ENCODE peak calls at places on chromosomes 5 and 9, in five cellular contexts. D is psoas muscle, E is Peyer's patch, W is ovary, U is endodermal cell. B is an unnamed sample.
A peak's percentile ranks its signal among the peaks of the same experiment; 100 is the strongest.

GRCh38 chr5:180201051-180201987 is 7.7 kb downstream of the RASGEF1C start:
- DNase-seq in W (no peak), U (peak; percentile 90), D (no peak), E (no peak), B (no peak)

GRCh38 chr5:132687995-132688394 is 14.2 kb downstream of the IL4 start:
- DNase-seq in E (no peak), U (no peak), D (no peak), W (no peak), B (no peak)

GRCh38 chr9:88198346-88198807 is 60.1 kb upstream of the SPATA31C2 start:
- DNase-seq in W (no peak), D (no peak), U (no peak), E (peak; percentile 61), B (peak; percentile 5)

GRCh38 chr5:36360311-36360710 is 58.6 kb upstream of the RANBP3L start:
- DNase-seq in E (no peak), W (no peak), D (no peak), U (no peak), B (no peak)

GRCh38 chr5:113255105-113255504 is 179.7 kb downstream of the TSSK1B start:
- DNase-seq in E (no peak), U (no peak), D (no peak), W (no peak), B (no peak)

GRCh38 chr9:77735515-77735914 is 87.4 kb upstream of the GNA14 start:
- DNase-seq in D (no peak), W (no peak), U (no peak), E (no peak), B (peak; percentile 75)

GRCh38 chr5:100430268-100430900 is 104.8 kb upstream of the FAM174A start:
- DNase-seq in D (peak; percentile 39), U (peak; percentile 88), W (no peak), E (peak; percentile 67), B (peak; percentile 41)

GRCh38 chr9:99365233-99365980 is 143.3 kb downstream of the SEC61B start:
- DNase-seq in U (no peak), E (no peak), D (no peak), W (no peak), B (peak; percentile 66)

GRCh38 chr5:73299017-73299630 is 126.1 kb downstream of the TMEM174 start:
- DNase-seq in U (peak; percentile 87), W (no peak), E (no peak), D (no peak), B (no peak)

GRCh38 chr9:76022317-76022716 is 131.8 kb downstream of the PCSK5 start:
- DNase-seq in W (no peak), U (no peak), E (no peak), D (no peak), B (no peak)

GRCh38 chr5:135326296-135327240 is 72.5 kb downstream of the MACROH2A1 start:
- DNase-seq in D (no peak), W (no peak), U (peak; percentile 59), E (no peak), B (no peak)

GRCh38 chr5:131171276-131171815 is 602 bp downstream of the LYRM7 start:
- DNase-seq in E (no peak), D (no peak), U (peak; percentile 50), W (no peak), B (no peak)

GRCh38 chr9:82170871-82171270 is 182.3 kb downstream of the SPATA31D1 start:
- DNase-seq in W (no peak), D (no peak), U (no peak), E (no peak), B (no peak)

GRCh38 chr5:88502179-88503064 is 233.8 kb upstream of the TMEM161B start:
- DNase-seq in W (no peak), U (no peak), D (no peak), E (no peak), B (peak; percentile 3)

GRCh38 chr5:147504001-147504400 is 5.9 kb downstream of the DPYSL3 start:
- DNase-seq in W (no peak), E (no peak), U (no peak), D (peak; percentile 40), B (peak; percentile 34)

GRCh38 chr9:22308177-22308576 is 138.4 kb upstream of the DMRTA1 start:
- DNase-seq in E (no peak), W (no peak), U (no peak), D (no peak), B (no peak)

GRCh38 chr9:93261281-93261680 is 77.3 kb downstream of the WNK2 start:
- DNase-seq in E (peak; percentile 30), W (no peak), D (peak; percentile 44), U (peak; percentile 59), B (no peak)

GRCh38 chr5:180910735-180911134 is 11.8 kb downstream of the BTNL8 start:
- DNase-seq in W (no peak), E (no peak), U (no peak), D (no peak), B (no peak)

GRCh38 chr5:156582193-156582598 is 255.2 kb downstream of the SGCD start:
- DNase-seq in E (no peak), D (no peak), W (no peak), U (no peak), B (no peak)

GRCh38 chr5:92841604-92842155 is 739.3 kb downstream of the NR2F1-AS1 start:
- DNase-seq in W (no peak), E (no peak), U (no peak), D (no peak), B (no peak)

GRCh38 chr5:3389471-3390026 is 206.1 kb upstream of the IRX1 start:
- DNase-seq in E (no peak), W (no peak), U (no peak), D (no peak), B (no peak)

GRCh38 chr5:172437445-172438303 is 16.7 kb downstream of the SH3PXD2B start:
- DNase-seq in U (no peak), E (peak; percentile 65), D (peak; percentile 79), W (peak; percentile 74), B (peak; percentile 93)

GRCh38 chr5:38515648-38516047 is 40.8 kb downstream of the LIFR start:
- DNase-seq in U (no peak), D (no peak), W (no peak), E (no peak), B (peak; percentile 11)

GRCh38 chr9:32625320-32625719 is 10.1 kb downstream of the TAF1L start:
- DNase-seq in U (no peak), D (no peak), W (no peak), E (no peak), B (no peak)

GRCh38 chr9:106590759-106591505 is 272.0 kb upstream of the ZNF462 start:
- DNase-seq in U (no peak), W (no peak), E (no peak), D (no peak), B (no peak)

GRCh38 chr5:1374680-1375055 is 29.8 kb upstream of the CLPTM1L start:
- DNase-seq in D (no peak), E (no peak), U (no peak), W (no peak), B (no peak)

GRCh38 chr9:124308606-124309310 is 51.0 kb downstream of the NEK6 start:
- DNase-seq in E (no peak), W (no peak), D (no peak), U (no peak), B (no peak)

GRCh38 chr5:675876-676698 is 17.1 kb downstream of the TPPP start:
- DNase-seq in W (peak; percentile 18), D (peak; percentile 15), E (peak; percentile 41), U (peak; percentile 52), B (no peak)

GRCh38 chr5:157855404-157855994 is 3.4 kb downstream of the CLINT1 start:
- DNase-seq in U (peak; percentile 90), W (peak; percentile 31), E (peak; percentile 76), D (no peak), B (peak; percentile 58)

GRCh38 chr5:10288600-10289213 is 19.0 kb downstream of the CMBL start:
- DNase-seq in W (peak; percentile 66), D (peak; percentile 95), U (no peak), E (peak; percentile 91), B (no peak)

GRCh38 chr9:99873531-99873930 is 32.9 kb upstream of the STX17 start:
- DNase-seq in U (no peak), W (no peak), E (no peak), D (no peak), B (peak; percentile 57)

GRCh38 chr5:107744418-107745330 is 73.9 kb upstream of the EFNA5 start:
- DNase-seq in E (no peak), D (no peak), U (peak; percentile 80), W (no peak), B (no peak)

GRCh38 chr5:51397996-51398395 is 14.7 kb downstream of the ISL1 start:
- DNase-seq in E (no peak), U (peak; percentile 89), D (no peak), W (no peak), B (no peak)

DNA sequence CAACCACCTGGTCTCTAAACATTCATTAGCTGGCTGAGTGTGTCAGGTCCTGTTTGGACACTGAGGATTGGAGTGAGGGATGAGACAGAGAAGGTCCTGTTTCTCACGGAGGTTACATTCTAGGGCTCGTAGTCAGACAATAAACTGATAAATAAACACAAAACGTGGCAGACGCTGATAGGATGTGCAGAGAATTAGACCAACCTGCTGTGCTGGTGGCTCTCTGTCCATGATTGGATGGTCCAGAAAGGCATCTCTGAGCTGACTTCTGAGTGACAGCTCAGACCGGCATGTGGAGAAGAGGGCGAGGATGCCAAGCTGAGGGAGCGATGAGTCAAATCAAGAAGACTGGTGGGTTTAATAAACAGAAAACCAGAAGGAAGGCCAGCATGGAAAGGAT is 132.3 kb upstream of the TAF11L2 start:
- DNase-seq in U (no peak), D (no peak), E (no peak), W (no peak), B (peak; percentile 74)
- H3K27ac ChIP-seq in U (peak overlapping the region; percentile 55), D (no peak overlapping the region), E (no peak overlapping the region), W (no peak overlapping the region), B (no peak overlapping the region)

DNA sequence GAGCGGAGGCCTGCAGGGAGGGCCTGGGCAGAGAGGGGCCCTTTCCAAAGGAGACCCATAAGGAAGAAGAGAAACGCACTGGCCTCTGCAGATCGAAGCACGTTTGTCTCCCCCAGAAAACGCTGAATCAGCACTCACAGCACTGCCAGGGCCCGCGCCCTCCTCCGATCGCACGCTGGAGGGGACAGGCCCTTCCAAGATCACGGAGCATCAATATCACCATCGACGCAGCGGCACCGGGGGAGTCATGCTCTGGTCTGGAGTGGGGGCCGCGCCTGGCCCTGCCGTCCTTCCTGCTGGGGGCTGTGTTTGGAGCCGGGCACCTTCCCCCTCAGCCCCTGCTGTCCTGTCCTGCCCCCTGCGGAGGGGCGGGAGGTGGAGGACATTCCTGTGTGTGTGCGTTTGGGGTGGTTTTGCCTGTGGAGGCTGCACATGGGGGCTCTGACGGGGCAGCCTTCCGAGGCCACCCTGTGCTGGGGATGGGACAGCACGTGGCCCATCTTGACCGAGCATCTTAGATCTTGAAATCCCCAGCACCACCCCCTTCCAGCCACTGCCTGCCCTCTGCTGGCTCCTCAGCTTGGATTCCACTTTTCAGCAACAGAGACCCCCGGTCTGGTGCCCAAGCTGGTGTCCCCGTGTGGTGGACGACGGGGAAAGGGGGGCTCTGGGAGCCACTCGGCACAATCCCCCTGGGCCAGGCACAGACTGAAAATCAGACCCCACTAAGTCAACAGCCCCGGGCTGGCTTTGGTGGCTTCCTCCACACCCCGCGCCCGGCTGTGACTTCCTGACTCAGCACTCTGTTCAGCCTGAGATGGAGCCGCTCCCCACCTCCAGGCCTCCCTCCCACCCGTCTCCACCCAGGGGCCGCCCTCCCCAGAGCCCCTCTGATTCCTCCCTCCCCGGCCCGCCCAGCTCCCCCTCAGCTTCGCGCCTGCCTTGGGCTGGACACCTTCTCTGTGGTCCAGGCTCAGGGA is 8.3 kb downstream of the TMEM250 start:
- DNase-seq in D (no peak), E (no peak), U (peak; percentile 79), W (peak; percentile 55), B (no peak)
- H3K4me3 ChIP-seq in D (peak overlapping the region; percentile 55), E (peak overlapping the region; percentile 40), U (peak overlapping the region; percentile 49), W (peak overlapping the region; percentile 30), B (peak overlapping the region; percentile 35)

GRCh38 chr5:7805379-7805778 is 45.6 kb downstream of the CFAP90 start:
- DNase-seq in D (no peak), W (no peak), U (no peak), E (no peak), B (no peak)
- TF ChIP-seq CTCF in D (no peak), W (no peak), U (peak; percentile 73), E (no peak), B (peak; percentile 20)

GRCh38 chr9:696332-697090 is 145.0 kb upstream of the DMRT1 start:
- DNase-seq in E (no peak), U (no peak), D (peak; percentile 55), W (no peak), B (peak; percentile 71)
- H3K27ac ChIP-seq in E (no peak overlapping the region), U (no peak overlapping the region), D (peak overlapping the region; percentile 95), W (no peak overlapping the region), B (peak overlapping the region; percentile 62)

B was measured in brain microvascular endothelial cell.